ENCODE peak calls at places on chromosomes 6 and 20, in seven cellular contexts. V is A172; B is activated naive CD4-positive, alpha-beta T cell treated with anti-CD3 and anti-CD28 coated beads, Interleukin-2, amount 50 U/mL, for 16 hours; K is activated CD4-positive, alpha-beta T cell treated with anti-CD3 and anti-CD28 coated beads, Interleukin-2, amount 50 U/mL, for 1 hour; Y is ovary; D is heart right ventricle; L is bronchial epithelial cell. C is an unnamed sample.

GRCh38 chr6:29009358-29009757 is 4.2 kb upstream of the ZNF311 start:
- DNase-seq in L (no peak), V (no peak), Y (no peak), D (no peak), K (no peak), B (no peak), C (no peak)

GRCh38 chr6:143802833-143803565 is 40.1 kb upstream of the LTV1 start:
- DNase-seq in D (no peak), K (no peak), Y (no peak), V (no peak), L (no peak), B (no peak), C (no peak)

GRCh38 chr6:169253341-169253740 is 305 bp downstream of the THBS2 start:
- DNase-seq in B (no peak), V (peak), L (no peak), K (no peak), D (no peak), Y (no peak), C (no peak)

GRCh38 chr6:125491860-125492617 is 190.3 kb upstream of the HDDC2 start:
- DNase-seq in Y (no peak), B (no peak), K (no peak), V (no peak), L (no peak), D (no peak), C (no peak)

GRCh38 chr6:44221291-44221960 is 2.0 kb upstream of the SLC29A1 start:
- DNase-seq in K (peak), Y (peak), L (peak), B (peak), D (peak), V (peak), C (peak)

GRCh38 chr6:75208564-75209431 is 2.9 kb upstream of the COL12A1 start:
- DNase-seq in L (peak), D (peak), K (peak), Y (peak), V (peak), B (peak), C (no peak)

GRCh38 chr6:39209360-39209811 is 19.9 kb downstream of the KCNK5 start:
- DNase-seq in D (no peak), L (peak), V (no peak), K (no peak), Y (no peak), B (no peak), C (no peak)

GRCh38 chr6:81727876-81728517 is 24.5 kb downstream of the TENT5A start:
- DNase-seq in K (no peak), B (peak), D (no peak), V (no peak), Y (no peak), L (peak), C (no peak)

GRCh38 chr6:53066059-53066406 is 829 bp downstream of the FBXO9 start:
- DNase-seq in B (peak), K (peak), L (no peak), V (peak), Y (peak), D (peak), C (no peak)

GRCh38 chr6:26520088-26520839 is 17.9 kb upstream of the HMGN4 start:
- DNase-seq in L (peak), K (no peak), V (no peak), Y (peak), B (no peak), D (peak), C (no peak)

GRCh38 chr20:44761423-44761822 is 15.8 kb downstream of the KCNK15 start:
- DNase-seq in V (no peak), B (no peak), L (no peak), Y (no peak), D (no peak), K (no peak), C (no peak)

GRCh38 chr6:33439956-33440648 is 14.3 kb upstream of the ZBTB9 start:
- DNase-seq in K (no peak), Y (no peak), L (no peak), B (no peak), D (no peak), V (no peak), C (no peak)

GRCh38 chr6:127690092-127690491 is 113.1 kb downstream of the C6orf58 start:
- DNase-seq in D (no peak), Y (no peak), L (peak), B (no peak), K (no peak), V (peak), C (no peak)

GRCh38 chr6:50211582-50211981 is 161.9 kb upstream of the DEFB112 start:
- DNase-seq in V (no peak), B (no peak), Y (no peak), D (no peak), L (no peak), K (no peak), C (no peak)

GRCh38 chr6:170093658-170094596 is 197.0 kb downstream of the DLL1 start:
- DNase-seq in B (no peak), L (no peak), V (no peak), D (no peak), K (no peak), Y (peak), C (no peak)

GRCh38 chr6:34066772-34067770 is 78.8 kb downstream of the GRM4 start:
- DNase-seq in L (no peak), D (no peak), K (no peak), B (no peak), Y (no peak), V (no peak), C (no peak)

GRCh38 chr6:124926435-124926834 is 35.8 kb upstream of the RNF217 start:
- DNase-seq in L (no peak), B (no peak), Y (no peak), D (no peak), V (no peak), K (no peak), C (no peak)

GRCh38 chr20:24672886-24673677 is 203.7 kb downstream of the SYNDIG1 start:
- DNase-seq in Y (no peak), K (no peak), V (peak), D (no peak), B (no peak), L (peak), C (no peak)

GRCh38 chr6:137570307-137570832 is 76.2 kb upstream of the OLIG3 start:
- DNase-seq in B (no peak), D (no peak), V (no peak), L (no peak), Y (no peak), K (no peak), C (no peak)

GRCh38 chr6:41064841-41065240 is 7.3 kb downstream of the OARD1 start:
- DNase-seq in L (no peak), K (no peak), D (no peak), Y (no peak), V (no peak), B (no peak), C (no peak)

GRCh38 chr6:163861627-163862026 is 447.1 kb downstream of the QKI start:
- DNase-seq in K (no peak), B (no peak), V (no peak), L (no peak), Y (no peak), D (no peak), C (no peak)

GRCh38 chr6:3022765-3023662 is 23.3 kb downstream of the NQO2 start:
- DNase-seq in K (peak), V (peak), D (peak), B (no peak), Y (no peak), L (no peak), C (no peak)

GRCh38 chr6:108608453-108609275 is 47.9 kb downstream of the FOXO3 start:
- DNase-seq in K (no peak), D (no peak), B (no peak), L (no peak), V (no peak), Y (no peak), C (no peak)

GRCh38 chr20:14992071-14992654 is 654.8 kb upstream of the FLRT3 start:
- DNase-seq in D (no peak), B (no peak), V (peak), K (no peak), Y (no peak), L (peak), C (no peak)

GRCh38 chr6:41729624-41730023 is 5.8 kb downstream of the TFEB start:
- DNase-seq in L (no peak), K (no peak), D (no peak), B (no peak), Y (no peak), V (no peak), C (no peak)

GRCh38 chr6:110180228-110181008 is at the start of gene CDC40:
- DNase-seq in D (peak), Y (peak), L (no peak), K (peak), B (peak), V (no peak), C (no peak)

GRCh38 chr20:61803903-61804804 is 261.5 kb downstream of the TAF4 start:
- DNase-seq in Y (no peak), K (no peak), B (no peak), V (peak), L (no peak), D (no peak), C (no peak)

GRCh38 chr6:34043371-34043770 is 102.5 kb downstream of the GRM4 start:
- DNase-seq in B (no peak), D (no peak), K (no peak), Y (no peak), V (no peak), L (no peak), C (no peak)

GRCh38 chr20:41047975-41048305 is 19.3 kb downstream of the TOP1 start:
- DNase-seq in Y (no peak), D (no peak), L (peak), B (no peak), K (no peak), V (peak), C (no peak)

GRCh38 chr6:39137235-39137634 is 22.2 kb upstream of the SAYSD1 start:
- DNase-seq in K (peak), L (peak), B (no peak), V (peak), Y (no peak), D (no peak), C (no peak)

GRCh38 chr6:114543696-114544095 is 200.9 kb upstream of the HS3ST5 start:
- DNase-seq in V (no peak), B (no peak), D (no peak), K (no peak), L (no peak), Y (no peak), C (no peak)

GRCh38 chr6:11700118-11700718 is 78.4 kb downstream of the ADTRP start:
- DNase-seq in L (peak), Y (no peak), B (no peak), D (no peak), V (peak), K (no peak), C (no peak)

GRCh38 chr6:26576929-26577719 is 19.6 kb upstream of the ABT1 start:
- DNase-seq in K (peak), L (peak), B (peak), Y (no peak), V (peak), D (peak), C (no peak)

C was measured in GM18507.